ENCODE peak calls at places on chromosome 1, in four cellular contexts. O, I, T and B are unnamed samples.
A peak's percentile ranks its signal among the peaks of the same experiment; 100 is the strongest.

GRCh38 chr1:147785794-147786506 is 25.5 kb upstream of the GJA5 start:
- DNase-seq in O (no peak), I (no peak), T (no peak), B (no peak)

GRCh38 chr1:189429610-189430009 is 1048.1 kb downstream of the BRINP3 start:
- DNase-seq in O (peak; percentile 53), I (no peak), T (peak; percentile 42), B (peak; percentile 46)

GRCh38 chr1:219629481-219629880 is 16.6 kb upstream of the ZC3H11B start:
- DNase-seq in O (no peak), I (no peak), T (no peak), B (no peak)

GRCh38 chr1:70667771-70668170 is 256.7 kb downstream of the CTH start:
- DNase-seq in O (no peak), I (no peak), T (no peak), B (no peak)

GRCh38 chr1:21952806-21953514 is 15.8 kb upstream of the HSPG2 start:
- DNase-seq in O (no peak), I (no peak), T (no peak), B (no peak)

GRCh38 chr1:181359012-181359411 is 124.3 kb upstream of the CACNA1E start:
- DNase-seq in O (no peak), I (no peak), T (no peak), B (no peak)

GRCh38 chr1:93577536-93578432 is 103.9 kb downstream of the BCAR3 start:
- DNase-seq in O (no peak), I (no peak), T (no peak), B (no peak)

GRCh38 chr1:56034222-56034621 is 545.1 kb downstream of the PLPP3 start:
- DNase-seq in O (no peak), I (no peak), T (no peak), B (no peak)

GRCh38 chr1:162680419-162681126 is 48.3 kb downstream of the DDR2 start:
- DNase-seq in O (peak; percentile 23), I (no peak), T (no peak), B (no peak)

GRCh38 chr1:15937706-15938168 is 38.2 kb downstream of the ZBTB17 start:
- DNase-seq in O (no peak), I (no peak), T (no peak), B (no peak)

GRCh38 chr1:89356658-89357400 is 7.0 kb upstream of the GBP6 start:
- DNase-seq in O (peak; percentile 89), I (no peak), T (no peak), B (no peak)

GRCh38 chr1:24704411-24705259 is 40.6 kb upstream of the CLIC4 start:
- DNase-seq in O (no peak), I (no peak), T (peak; percentile 42), B (no peak)

GRCh38 chr1:113804421-113805255 is 7.6 kb downstream of the RSBN1 start:
- DNase-seq in O (peak; percentile 84), I (no peak), T (peak; percentile 77), B (peak; percentile 43)

GRCh38 chr1:40899230-40899870 is 37.2 kb upstream of the CITED4 start:
- DNase-seq in O (no peak), I (no peak), T (no peak), B (no peak)

GRCh38 chr1:158003409-158003805 is 10.0 kb downstream of the KIRREL1 start:
- DNase-seq in O (no peak), I (no peak), T (no peak), B (no peak)

GRCh38 chr1:13830170-13830569 is 130.2 kb downstream of the PRDM2 start:
- DNase-seq in O (no peak), I (no peak), T (no peak), B (no peak)

GRCh38 chr1:24932284-24932683 is 2.2 kb upstream of the RUNX3 start:
- DNase-seq in O (no peak), I (no peak), T (peak; percentile 44), B (peak; percentile 87)

GRCh38 chr1:236982380-236982779 is 21.9 kb downstream of the MT1HL1 start:
- DNase-seq in O (no peak), I (no peak), T (no peak), B (no peak)

GRCh38 chr1:17736625-17737024 is 18.5 kb upstream of the ACTL8 start:
- DNase-seq in O (no peak), I (no peak), T (no peak), B (no peak)

GRCh38 chr1:169601096-169601881 is 15.0 kb upstream of the F5 start:
- DNase-seq in O (peak; percentile 30), I (peak; percentile 52), T (peak; percentile 23), B (peak; percentile 35)

GRCh38 chr1:177571076-177571475 is 398.8 kb downstream of the SEC16B start:
- DNase-seq in O (no peak), I (no peak), T (no peak), B (no peak)

GRCh38 chr1:246492611-246493245 is 14.4 kb downstream of the SMYD3 start:
- DNase-seq in O (peak; percentile 35), I (no peak), T (peak; percentile 84), B (peak; percentile 51)

GRCh38 chr1:99808391-99809115 is 41.6 kb upstream of the AGL start:
- DNase-seq in O (peak; percentile 81), I (peak; percentile 79), T (peak; percentile 93), B (peak; percentile 80)

GRCh38 chr1:162357681-162358266 is 18.9 kb downstream of the SPATA46 start:
- DNase-seq in O (peak; percentile 30), I (no peak), T (peak; percentile 84), B (peak; percentile 73)

GRCh38 chr1:203176744-203177460 is 1.3 kb upstream of the MYBPH start:
- DNase-seq in O (no peak), I (no peak), T (no peak), B (no peak)

GRCh38 chr1:117810553-117810952 is 118.9 kb downstream of the GDAP2 start:
- DNase-seq in O (no peak), I (no peak), T (no peak), B (no peak)

GRCh38 chr1:89274431-89274857 is 1.8 kb upstream of the GBP5 start:
- DNase-seq in O (no peak), I (no peak), T (no peak), B (no peak)

GRCh38 chr1:38133781-38134180 is 87.2 kb upstream of the POU3F1 start:
- DNase-seq in O (no peak), I (no peak), T (no peak), B (no peak)

GRCh38 chr1:231688989-231689388 is 62.4 kb downstream of the DISC1 start:
- DNase-seq in O (no peak), I (no peak), T (no peak), B (no peak)

GRCh38 chr1:176029609-176030008 is 177.5 kb downstream of the COP1 start:
- DNase-seq in O (no peak), I (no peak), T (no peak), B (no peak)

GRCh38 chr1:61080408-61081134 is 1.8 kb upstream of the NFIA start:
- DNase-seq in O (no peak), I (no peak), T (no peak), B (no peak)

GRCh38 chr1:235423214-235423652 is 56.0 kb downstream of the TBCE start:
- DNase-seq in O (no peak), I (peak; percentile 4), T (no peak), B (no peak)

GRCh38 chr1:245213066-245213465 is 58.3 kb downstream of the KIF26B start:
- DNase-seq in O (no peak), I (no peak), T (no peak), B (no peak)

GRCh38 chr1:93502561-93502960 is 54.6 kb downstream of the FNBP1L start:
- DNase-seq in O (no peak), I (no peak), T (no peak), B (no peak)

GRCh38 chr1:187390157-187390556 is 561.4 kb downstream of the PLA2G4A start:
- DNase-seq in O (no peak), I (no peak), T (no peak), B (no peak)

GRCh38 chr1:216531308-216532239 is 108.3 kb upstream of the USH2A start:
- DNase-seq in O (no peak), I (no peak), T (no peak), B (no peak)

GRCh38 chr1:21822349-21822748 is 10.3 kb downstream of the LDLRAD2 start:
- DNase-seq in O (no peak), I (no peak), T (peak; percentile 85), B (peak; percentile 36)

GRCh38 chr1:202689082-202689481 is 21.2 kb downstream of the SYT2 start:
- DNase-seq in O (no peak), I (no peak), T (no peak), B (no peak)

GRCh38 chr1:31607360-31607759 is 10.1 kb upstream of the HCRTR1 start:
- DNase-seq in O (no peak), I (no peak), T (no peak), B (no peak)
- TF ChIP-seq TARDBP in O (no peak), I (no peak), T (no peak), B (no peak)

GRCh38 chr1:183163311-183163710 is 22.8 kb upstream of the LAMC2 start:
- DNase-seq in O (no peak), I (no peak), T (no peak), B (no peak)
- TF ChIP-seq BHLHE40 in O (no peak), I (no peak), T (no peak), B (no peak)

GRCh38 chr1:179372160-179372559 is 6.4 kb downstream of the AXDND1 start:
- DNase-seq in O (no peak), I (no peak), T (no peak), B (no peak)
- TF ChIP-seq TARDBP in O (no peak), I (no peak), T (no peak), B (no peak)

GRCh38 chr1:12629521-12629956 is 11.5 kb upstream of the DHRS3 start:
- DNase-seq in O (no peak), I (no peak), T (no peak), B (no peak)
- TF ChIP-seq BHLHE40 in O (no peak), I (no peak), T (no peak), B (no peak)

GRCh38 chr1:229759037-229759435 is 133.0 kb downstream of the URB2 start:
- DNase-seq in O (no peak), I (no peak), T (no peak), B (no peak)
- TF ChIP-seq TARDBP in O (no peak), I (no peak), T (no peak), B (no peak)

DNA sequence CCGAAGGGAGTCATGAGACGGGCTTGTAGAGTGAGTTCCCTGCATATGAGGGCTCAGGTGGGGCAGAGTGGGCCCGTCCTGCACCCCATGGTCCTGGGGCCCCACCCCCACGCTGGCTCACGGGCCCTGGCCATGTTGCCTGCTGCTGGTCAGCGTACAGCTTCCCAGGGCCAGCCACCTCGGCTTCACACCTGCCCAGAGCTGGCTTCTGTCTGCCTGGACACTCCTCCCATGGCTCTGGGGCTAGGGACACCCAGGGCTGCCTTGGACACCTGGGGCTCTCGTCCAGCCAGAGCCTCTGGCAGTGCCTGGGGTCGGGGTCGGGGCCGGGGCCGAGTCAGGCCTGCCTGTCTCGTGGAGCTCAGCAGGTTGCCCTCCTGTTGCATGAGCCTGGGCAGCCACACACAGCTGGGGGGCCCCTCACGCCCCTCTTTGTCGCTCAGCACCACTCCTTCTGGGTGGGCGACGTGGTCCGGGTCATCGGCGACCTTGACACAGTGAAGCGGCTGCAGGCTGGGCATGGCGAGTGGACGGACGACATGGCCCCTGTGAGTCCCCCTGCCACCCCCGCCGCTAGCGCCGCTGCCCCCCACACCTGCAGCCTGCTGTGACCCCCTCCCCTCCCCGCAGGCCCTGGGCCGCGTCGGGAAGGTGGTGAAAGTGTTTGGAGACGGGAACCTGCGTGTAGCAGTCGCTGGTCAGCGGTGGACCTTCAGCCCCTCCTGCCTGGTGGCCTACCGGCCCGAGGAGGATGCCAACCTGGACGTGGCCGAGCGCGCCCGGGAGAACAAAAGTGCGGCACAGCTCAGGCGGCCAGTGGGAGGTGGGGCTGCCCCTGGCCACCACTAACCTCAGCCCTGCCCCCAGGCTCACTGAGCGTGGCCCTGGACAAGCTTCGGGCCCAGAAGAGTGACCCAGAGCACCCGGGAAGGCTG is 5.5 kb upstream of the MMP23B start:
- DNase-seq in O (no peak), I (no peak), T (no peak), B (no peak)
- TF ChIP-seq BHLHE40 in O (no peak), I (no peak), T (no peak), B (no peak)